ENCODE peak calls at places on chromosome 17, in eight cellular contexts. B is natural killer cell, V is T-helper 9 cell, L is RCC 7860, K is nucleus accumbens, Q is NB4, W is fibroblast of the aortic adventitia, D is tibial artery. J is an unnamed sample.

GRCh38 chr17:27921599-27921998 is 28.4 kb upstream of the LYRM9 start:
- DNase-seq in B (no peak), V (no peak), L (no peak), K (no peak), Q (no peak), W (no peak), D (no peak), J (no peak)

GRCh38 chr17:37742762-37743611 is 1.9 kb downstream of the HNF1B start:
- DNase-seq in B (no peak), V (no peak), L (peak), K (no peak), Q (no peak), W (no peak), D (no peak), J (peak)

GRCh38 chr17:76701471-76701967 is 9.2 kb downstream of the MXRA7 start:
- DNase-seq in B (no peak), V (no peak), L (no peak), K (no peak), Q (no peak), W (no peak), D (no peak), J (no peak)

GRCh38 chr17:80513892-80514291 is 30.7 kb upstream of the RPTOR start:
- DNase-seq in B (no peak), V (no peak), L (no peak), K (no peak), Q (no peak), W (peak), D (no peak), J (no peak)

GRCh38 chr17:34252138-34252889 is 2.8 kb upstream of the CCL2 start:
- DNase-seq in B (no peak), V (no peak), L (peak), K (peak), Q (peak), W (peak), D (peak), J (peak)

GRCh38 chr17:28807925-28808641 is 34.5 kb downstream of the FAM222B start:
- DNase-seq in B (no peak), V (no peak), L (peak), K (no peak), Q (peak), W (peak), D (peak), J (peak)

GRCh38 chr17:72034000-72034399 is 86.8 kb upstream of the SOX9 start:
- DNase-seq in B (no peak), V (no peak), L (no peak), K (no peak), Q (no peak), W (no peak), D (no peak), J (no peak)

GRCh38 chr17:64773836-64774761 is 112.0 kb upstream of the SMURF2 start:
- DNase-seq in B (no peak), V (no peak), L (peak), K (no peak), Q (peak), W (peak), D (no peak), J (peak)

GRCh38 chr17:67574658-67575293 is 143.0 kb upstream of the NOL11 start:
- DNase-seq in B (no peak), V (no peak), L (no peak), K (no peak), Q (no peak), W (no peak), D (no peak), J (no peak)

GRCh38 chr17:45042346-45043120 is 8.9 kb downstream of the DCAKD start:
- DNase-seq in B (no peak), V (no peak), L (no peak), K (no peak), Q (no peak), W (no peak), D (no peak), J (peak)

GRCh38 chr17:76695059-76695892 is 15.5 kb downstream of the MXRA7 start:
- DNase-seq in B (no peak), V (no peak), L (no peak), K (no peak), Q (no peak), W (peak), D (no peak), J (no peak)

GRCh38 chr17:41518789-41519449 is at the start of gene KRT15:
- DNase-seq in B (no peak), V (no peak), L (no peak), K (no peak), Q (no peak), W (peak), D (no peak), J (peak)

GRCh38 chr17:18958611-18959010 is 6.6 kb downstream of the SLC5A10 start:
- DNase-seq in B (no peak), V (no peak), L (no peak), K (no peak), Q (no peak), W (no peak), D (no peak), J (no peak)

GRCh38 chr17:7590743-7591142 is 849 bp upstream of the SOX15 start:
- DNase-seq in B (no peak), V (no peak), L (no peak), K (no peak), Q (no peak), W (peak), D (no peak), J (no peak)

GRCh38 chr17:64345691-64346376 is 44.8 kb downstream of the PECAM1 start:
- DNase-seq in B (no peak), V (no peak), L (no peak), K (no peak), Q (no peak), W (no peak), D (no peak), J (no peak)

GRCh38 chr17:77875881-77876509 is 82.5 kb upstream of the TNRC6C start:
- DNase-seq in B (no peak), V (no peak), L (peak), K (no peak), Q (peak), W (no peak), D (no peak), J (peak)

GRCh38 chr17:57916925-57917858 is 38.0 kb downstream of the CUEDC1 start:
- DNase-seq in B (no peak), V (peak), L (peak), K (peak), Q (peak), W (no peak), D (no peak), J (no peak)

GRCh38 chr17:82400830-82401229 is 17.3 kb upstream of the HEXD start:
- DNase-seq in B (peak), V (peak), L (no peak), K (no peak), Q (peak), W (no peak), D (peak), J (no peak)

GRCh38 chr17:80824549-80825470 is 166.8 kb upstream of the CHMP6 start:
- DNase-seq in B (no peak), V (no peak), L (no peak), K (no peak), Q (no peak), W (no peak), D (no peak), J (no peak)

J was measured in Caki2.